ENCODE peak calls at places on chromosome 6, in seven cellular contexts. L is HepG2, Z is GM12878, O is HCT116, K is SK-N-SH, S is K562, B is H1. W is an unnamed sample.

GRCh38 chr6:390914-391558 is 516 bp upstream of the IRF4 start:
- DNase-seq in L (no peak), Z (no peak), O (no peak), K (no peak), S (no peak), B (no peak), W (no peak)

GRCh38 chr6:18741741-18742140 is 354.6 kb downstream of the RNF144B start:
- DNase-seq in L (no peak), Z (no peak), O (no peak), K (no peak), S (no peak), B (no peak), W (no peak)

GRCh38 chr6:151098166-151098565 is 141.6 kb upstream of the AKAP12 start:
- DNase-seq in L (no peak), Z (no peak), O (no peak), K (no peak), S (no peak), B (no peak), W (no peak)

GRCh38 chr6:53369876-53370515 is 21.2 kb upstream of the ELOVL5 start:
- DNase-seq in L (no peak), Z (no peak), O (no peak), K (no peak), S (no peak), B (no peak), W (no peak)

GRCh38 chr6:5084787-5085637 is at the start of gene PPP1R3G:
- DNase-seq in L (no peak), Z (no peak), O (no peak), K (peak; percentile 60), S (no peak), B (no peak), W (peak; percentile 68)

GRCh38 chr6:158039178-158039557 is 57.5 kb downstream of the SYNJ2 start:
- DNase-seq in L (no peak), Z (no peak), O (no peak), K (no peak), S (peak; percentile 41), B (no peak), W (no peak)

GRCh38 chr6:47061631-47062300 is 19.6 kb upstream of the ADGRF1 start:
- DNase-seq in L (peak; percentile 72), Z (no peak), O (no peak), K (no peak), S (no peak), B (no peak), W (peak; percentile 50)

GRCh38 chr6:166375013-166375412 is 7.7 kb downstream of the MPC1 start:
- DNase-seq in L (no peak), Z (no peak), O (no peak), K (no peak), S (no peak), B (no peak), W (no peak)

GRCh38 chr6:31972709-31973350 is 892 bp upstream of the DXO start:
- DNase-seq in L (no peak), Z (no peak), O (no peak), K (no peak), S (peak; percentile 80), B (no peak), W (peak; percentile 23)

GRCh38 chr6:85810558-85810957 is 167.9 kb upstream of the SYNCRIP start:
- DNase-seq in L (no peak), Z (no peak), O (no peak), K (no peak), S (no peak), B (no peak), W (no peak)
- H3K9me3 ChIP-seq in L (peaks cover 25% of the 10 kb centered on the region), Z (peaks cover 2% of the 10 kb centered on the region), O (no peaks in the 10 kb centered on the region), K (no peaks in the 10 kb centered on the region), S (no peaks in the 10 kb centered on the region), B (peaks cover 21% of the 10 kb centered on the region), W (no peaks in the 10 kb centered on the region)

DNA sequence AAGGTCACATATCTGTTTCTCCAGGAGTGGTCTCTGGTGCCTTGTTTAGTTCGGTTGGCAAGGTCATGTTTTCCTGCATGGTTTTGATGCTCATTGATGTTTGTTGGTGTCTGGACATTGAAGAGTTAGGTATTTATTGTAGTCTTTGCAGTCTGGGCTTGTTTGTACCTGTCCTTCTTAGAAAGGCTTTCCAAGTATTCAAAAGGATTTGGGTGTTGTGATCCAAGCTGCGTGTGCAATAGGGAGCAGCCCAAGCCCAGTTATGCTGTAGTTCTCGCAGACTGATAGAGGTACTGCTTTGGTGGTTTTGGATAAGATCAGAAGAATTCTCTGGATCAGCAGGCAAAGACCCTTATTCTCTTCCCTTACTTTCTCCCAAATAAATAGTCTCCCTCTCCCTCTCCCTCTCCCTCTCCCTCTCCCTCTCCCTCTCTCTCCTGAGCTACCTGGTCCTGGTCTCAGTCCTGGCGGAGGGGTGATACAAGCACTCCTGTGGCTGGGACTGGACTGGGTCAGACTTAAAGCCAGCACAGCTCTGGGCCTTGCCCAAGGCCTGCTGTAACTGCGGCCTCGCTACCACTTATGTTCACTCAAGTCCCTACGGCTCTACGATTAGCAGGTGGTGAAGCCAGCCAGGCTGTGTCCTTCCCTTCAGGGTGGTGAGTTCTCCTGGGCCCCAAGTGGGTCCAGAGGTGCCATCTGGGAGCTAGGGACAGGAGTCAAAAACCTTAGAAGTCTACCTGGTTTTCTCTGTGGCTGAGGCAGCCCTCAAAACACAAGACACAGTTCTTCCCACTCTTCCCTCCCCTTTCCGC is 27.3 kb upstream of the GRM4 start:
- DNase-seq in L (no peak), Z (no peak), O (no peak), K (no peak), S (no peak), B (no peak), W (no peak)
- H2AFZ ChIP-seq in L (no peak overlapping the region), Z (no peak overlapping the region), O (no peak overlapping the region), K (no peak overlapping the region), S (no peak overlapping the region), B (no peak overlapping the region), W (no peak overlapping the region)

GRCh38 chr6:135922170-135922569 is 70.7 kb downstream of the PDE7B start:
- DNase-seq in L (no peak), Z (no peak), O (peak; percentile 29), K (peak; percentile 31), S (no peak), B (peak; percentile 23), W (peak; percentile 90)
- TF ChIP-seq POLR2AphosphoS5 in L (no peak), Z (no peak), O (no peak), K (peak; percentile 37), S (no peak), B (no peak), W (no peak)

GRCh38 chr6:3088446-3088845 is 20.2 kb downstream of the RIPK1 start:
- DNase-seq in L (no peak), Z (no peak), O (no peak), K (no peak), S (no peak), B (no peak), W (no peak)
- H3K9me3 ChIP-seq in L (no peaks in the 10 kb centered on the region), Z (no peaks in the 10 kb centered on the region), O (peaks cover 30% of the 10 kb centered on the region), K (no peaks in the 10 kb centered on the region), S (peaks cover 16% of the 10 kb centered on the region), B (peaks cover 53% of the 10 kb centered on the region), W (no peaks in the 10 kb centered on the region)

GRCh38 chr6:13398421-13398994 is 70.2 kb upstream of the TBC1D7 start:
- DNase-seq in L (no peak), Z (no peak), O (no peak), K (peak; percentile 24), S (no peak), B (no peak), W (no peak)

GRCh38 chr6:13398081-13398406 is 69.7 kb upstream of the TBC1D7 start:
- DNase-seq in L (no peak), Z (no peak), O (no peak), K (no peak), S (no peak), B (no peak), W (no peak)

GRCh38 chr6:13396241-13396792 is 68.0 kb upstream of the TBC1D7 start:
- DNase-seq in L (no peak), Z (no peak), O (no peak), K (no peak), S (no peak), B (no peak), W (no peak)

GRCh38 chr6:13397359-13398080 is 69.2 kb upstream of the TBC1D7 start:
- DNase-seq in L (no peak), Z (peak; percentile 68), O (no peak), K (no peak), S (no peak), B (no peak), W (no peak)

DNA sequence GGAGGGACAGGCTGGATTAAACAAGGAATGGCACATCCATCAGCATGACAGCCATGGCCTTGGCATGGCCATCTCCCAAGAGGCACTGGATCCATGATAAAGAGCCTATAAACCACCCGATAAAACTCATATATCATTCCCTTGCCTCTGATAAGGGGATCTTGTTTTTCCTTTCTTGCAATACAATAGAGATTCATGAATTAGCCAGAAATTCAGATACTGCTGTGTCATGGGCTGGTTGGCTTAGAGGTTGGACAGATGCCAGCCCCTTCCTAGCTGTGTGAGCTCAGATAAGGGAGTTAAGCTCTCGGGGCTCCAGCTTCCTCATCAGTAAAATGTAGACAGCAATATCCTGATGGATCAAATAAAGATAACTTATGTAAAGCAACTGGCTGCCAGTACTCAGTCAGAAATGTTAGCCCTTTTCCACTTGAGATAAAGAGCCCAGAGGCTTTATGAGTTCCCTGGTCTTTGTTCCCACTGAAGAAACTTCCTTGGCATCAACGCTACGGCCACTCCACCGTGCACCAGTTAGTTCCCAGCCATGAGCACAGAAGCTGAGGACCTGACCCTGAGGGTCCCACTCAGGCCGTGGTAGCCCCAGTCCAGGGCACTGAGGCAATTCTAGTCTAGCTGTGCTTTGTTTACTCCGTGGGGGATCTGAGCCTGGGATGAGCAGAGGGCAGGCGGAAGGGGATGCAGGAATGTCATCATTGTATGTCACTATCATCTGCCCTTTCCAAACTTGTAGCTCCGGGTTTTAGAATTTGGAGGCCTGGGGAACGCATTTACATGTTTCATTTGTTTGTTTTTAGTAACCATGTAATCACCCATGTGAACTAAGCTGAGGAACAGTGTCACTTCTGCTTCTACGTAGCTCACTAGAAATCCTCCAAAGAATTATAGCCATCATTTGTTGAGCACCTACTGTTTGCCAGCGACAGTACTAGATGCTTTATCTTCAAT is 67.2 kb upstream of the TBC1D7 start:
- DNase-seq in L (peak; percentile 59), Z (no peak), O (no peak), K (peak; percentile 65), S (peak; percentile 98), B (no peak), W (peak; percentile 100)
- H2AFZ ChIP-seq in L (no peak overlapping the region), Z (peak overlapping the region; percentile 34), O (no peak overlapping the region), K (peak overlapping the region; percentile 56), S (no peak overlapping the region), B (no peak overlapping the region), W (peak overlapping the region; percentile 49)

DNA sequence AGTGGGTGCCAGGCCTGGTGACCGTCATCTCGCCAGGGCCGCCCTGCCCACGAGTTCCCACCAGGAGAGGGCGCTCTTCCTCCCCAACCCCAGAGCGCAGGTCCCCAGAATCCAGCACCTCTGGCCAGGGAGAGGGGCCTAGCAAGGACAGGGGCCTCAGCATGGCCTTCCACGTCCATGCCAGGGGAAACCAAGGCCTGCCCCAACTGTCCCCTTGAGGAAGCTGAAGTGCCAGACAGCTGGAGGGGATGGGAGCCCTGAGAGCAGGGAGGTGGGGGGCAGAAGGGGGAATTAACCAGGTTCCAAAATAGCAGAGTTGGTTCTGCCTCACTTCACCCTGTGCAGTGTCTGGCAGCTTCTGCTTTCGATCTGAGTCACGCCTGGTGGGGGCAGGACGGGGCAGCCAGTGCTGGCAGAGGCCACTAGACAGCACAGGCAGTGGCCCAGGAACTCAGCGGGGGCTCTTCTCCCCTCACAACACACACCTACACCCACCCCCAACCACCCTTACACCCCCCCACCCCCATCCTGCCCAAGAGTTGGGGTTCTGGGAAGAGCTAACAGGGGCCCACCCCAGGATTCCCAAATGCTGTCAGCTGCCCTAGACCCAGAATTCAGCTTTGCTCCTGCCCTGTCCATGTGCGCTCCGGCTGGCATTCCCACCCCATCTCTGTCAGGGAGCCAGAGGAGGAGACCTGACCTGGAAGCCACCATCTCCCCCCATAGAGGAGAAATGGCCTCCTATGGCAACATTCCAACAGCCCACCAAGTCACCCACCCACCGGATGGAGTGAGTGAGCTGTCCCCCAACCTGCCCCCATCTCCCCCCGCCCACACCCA is 29.2 kb downstream of the TFEB start:
- DNase-seq in L (peak; percentile 67), Z (peak; percentile 87), O (no peak), K (peak; percentile 80), S (peak; percentile 78), B (peak; percentile 56), W (peak; percentile 14)
- TF ChIP-seq POLR2AphosphoS5 in L (no peak), Z (no peak), O (no peak), K (no peak), S (no peak), B (no peak), W (no peak)